ENCODE peak calls at places on chromosomes 7 and 10, in eight cellular contexts. A is CD4-positive, alpha-beta T cell; L is mesenchymal stem cell; I is ovary; T is GM23248; Y is CD8-positive, alpha-beta memory T cell; P is CD8-positive, alpha-beta T cell; W is A673. B is an unnamed sample. For H3K9me3, the result is how much of the 10 kb centered on the place peaks cover.

GRCh38 chr10:91389636-91390512 is 20.3 kb upstream of the HECTD2 start:
- DNase-seq in A (no peak), L (peak), I (no peak), T (peak), Y (peak), P (no peak), W (peak), B (no peak)

GRCh38 chr7:143015926-143016490 is 10.9 kb downstream of the OR9A2 start:
- DNase-seq in A (no peak), L (no peak), I (no peak), T (peak), Y (no peak), P (no peak), W (no peak), B (no peak)

GRCh38 chr7:109956916-109957315 is 1134.0 kb upstream of the LRRN3 start:
- DNase-seq in A (no peak), L (no peak), I (no peak), T (no peak), Y (no peak), P (no peak), W (no peak), B (no peak)

GRCh38 chr7:80622531-80622930 is 15.9 kb upstream of the CD36 start:
- DNase-seq in A (no peak), L (peak), I (no peak), T (peak), Y (no peak), P (no peak), W (no peak), B (no peak)

GRCh38 chr7:112938895-112939588 is 147.6 kb downstream of the GPR85 start:
- DNase-seq in A (no peak), L (peak), I (no peak), T (peak), Y (no peak), P (peak), W (peak), B (no peak)

GRCh38 chr7:86937499-86937898 is 122.0 kb downstream of the ELAPOR2 start:
- DNase-seq in A (no peak), L (no peak), I (no peak), T (peak), Y (no peak), P (no peak), W (peak), B (no peak)

GRCh38 chr7:42237162-42237821 is at the start of gene GLI3:
- DNase-seq in A (no peak), L (peak), I (peak), T (peak), Y (no peak), P (no peak), W (peak), B (no peak)

GRCh38 chr10:125217986-125218675 is 57.8 kb upstream of the CTBP2 start:
- DNase-seq in A (no peak), L (no peak), I (no peak), T (peak), Y (no peak), P (no peak), W (no peak), B (no peak)

GRCh38 chr10:116122664-116123063 is 150.3 kb downstream of the GFRA1 start:
- DNase-seq in A (no peak), L (no peak), I (no peak), T (no peak), Y (no peak), P (no peak), W (no peak), B (no peak)

GRCh38 chr10:51530540-51530939 is 168.9 kb downstream of the CSTF2T start:
- DNase-seq in A (no peak), L (no peak), I (no peak), T (no peak), Y (no peak), P (no peak), W (no peak), B (no peak)

GRCh38 chr10:101442456-101442800 is 88.5 kb downstream of the BTRC start:
- DNase-seq in A (no peak), L (no peak), I (no peak), T (no peak), Y (no peak), P (no peak), W (no peak), B (no peak)

GRCh38 chr7:5567810-5568209 is 144.2 kb upstream of the TNRC18 start:
- DNase-seq in A (no peak), L (peak), I (no peak), T (no peak), Y (no peak), P (no peak), W (peak), B (no peak)

GRCh38 chr10:112896273-112896672 is 53.8 kb upstream of the TCF7L2 start:
- DNase-seq in A (no peak), L (no peak), I (no peak), T (no peak), Y (no peak), P (no peak), W (no peak), B (no peak)

GRCh38 chr7:158375034-158375433 is 212.6 kb downstream of the PTPRN2 start:
- DNase-seq in A (no peak), L (no peak), I (no peak), T (no peak), Y (no peak), P (no peak), W (no peak), B (no peak)
- H3K9me3 ChIP-seq in A (under half), L (under half), I (under half), T (under half), Y (under half), P (under half), W (under half), B (under half)

DNA sequence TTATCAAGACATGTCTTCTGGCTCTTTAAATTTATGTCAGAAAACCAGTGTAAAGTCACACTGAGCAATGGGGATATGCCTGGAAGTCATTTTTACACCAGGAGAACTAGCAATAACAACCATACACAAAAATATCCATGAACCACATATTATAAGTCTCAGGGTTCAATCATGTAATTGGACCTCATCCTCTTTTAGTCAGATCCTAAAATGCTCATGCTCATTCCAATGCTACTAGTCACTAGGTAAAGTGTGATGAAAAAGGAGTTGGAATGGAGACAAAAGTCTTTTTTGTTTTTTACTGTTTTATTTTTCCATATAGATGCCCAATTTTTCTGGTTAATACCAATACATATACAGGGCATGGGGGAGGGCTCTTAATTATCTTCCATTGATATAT is 306.1 kb downstream of the DGKB start:
- DNase-seq in A (no peak), L (no peak), I (no peak), T (peak), Y (no peak), P (no peak), W (no peak), B (no peak)
- H3K9me3 ChIP-seq in A (under half), L (under half), I (under half), T (under half), Y (under half), P (under half), W (under half), B (under half)

DNA sequence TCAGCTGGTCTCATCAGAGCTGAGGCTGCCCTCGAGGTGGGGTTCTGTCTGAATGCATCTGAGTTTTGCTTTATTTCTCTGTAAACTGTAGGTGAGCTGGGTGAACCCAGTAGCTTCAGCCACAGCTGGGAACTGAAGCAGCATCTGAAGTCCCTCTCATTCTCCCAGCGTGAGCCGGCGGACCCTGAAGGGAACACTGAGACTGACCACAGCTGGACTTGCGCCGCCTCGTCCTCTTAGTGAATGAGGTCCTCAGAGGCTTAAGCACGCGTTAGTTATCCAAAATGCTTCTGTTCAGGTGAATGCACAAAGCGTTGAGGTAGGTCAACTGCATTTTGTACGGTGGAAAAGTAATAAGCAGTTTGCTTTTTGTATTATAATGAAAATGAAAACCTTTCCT is 76.6 kb downstream of the AMZ1 start:
- DNase-seq in A (no peak), L (no peak), I (no peak), T (no peak), Y (no peak), P (no peak), W (no peak), B (no peak)
- H3K9me3 ChIP-seq in A (under half), L (under half), I (under half), T (under half), Y (under half), P (under half), W (under half), B (under half)

GRCh38 chr10:130656187-130656575 is 520.0 kb downstream of the GLRX3 start:
- DNase-seq in A (no peak), L (no peak), I (no peak), T (no peak), Y (no peak), P (no peak), W (no peak), B (no peak)

GRCh38 chr10:130654726-130655125 is 518.5 kb downstream of the GLRX3 start:
- DNase-seq in A (no peak), L (no peak), I (no peak), T (no peak), Y (no peak), P (no peak), W (no peak), B (no peak)

GRCh38 chr10:130652964-130653578 is 516.9 kb downstream of the GLRX3 start:
- DNase-seq in A (no peak), L (no peak), I (no peak), T (no peak), Y (no peak), P (no peak), W (no peak), B (no peak)

GRCh38 chr10:130656582-130657133 is 520.5 kb downstream of the GLRX3 start:
- DNase-seq in A (no peak), L (no peak), I (no peak), T (no peak), Y (no peak), P (no peak), W (no peak), B (no peak)

GRCh38 chr10:130655313-130656186 is 519.4 kb downstream of the GLRX3 start:
- DNase-seq in A (no peak), L (no peak), I (no peak), T (no peak), Y (no peak), P (no peak), W (no peak), B (no peak)
- H3K9me3 ChIP-seq in A (under half), L (under half), I (under half), T (under half), Y (under half), P (under half), W (under half), B (under half)

DNA sequence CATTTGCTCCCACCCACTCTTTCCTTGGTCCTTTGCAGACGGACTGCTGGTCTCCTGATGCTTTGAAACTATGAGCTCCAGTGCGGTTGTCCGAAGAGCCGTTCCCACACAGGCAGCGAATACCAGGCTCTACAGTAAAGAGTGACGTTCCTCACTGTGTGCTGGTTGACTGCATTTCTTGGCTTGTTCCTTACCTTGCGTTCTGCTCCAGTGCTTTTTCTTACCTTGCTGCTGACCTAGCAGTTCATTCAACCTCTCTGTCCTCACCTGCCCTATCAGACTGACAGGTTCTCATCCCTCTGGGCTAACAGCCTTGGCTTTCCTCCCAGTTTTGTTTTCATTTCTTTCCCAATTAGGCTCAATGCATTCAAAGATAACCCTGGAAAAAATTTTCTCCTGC is 214.8 kb downstream of the TMEM178B start:
- DNase-seq in A (no peak), L (no peak), I (no peak), T (no peak), Y (no peak), P (no peak), W (no peak), B (no peak)
- H3K9me3 ChIP-seq in A (under half), L (under half), I (under half), T (under half), Y (under half), P (under half), W (under half), B (under half)

GRCh38 chr7:128959296-128959695 is 21.6 kb downstream of the IRF5 start:
- DNase-seq in A (no peak), L (no peak), I (no peak), T (no peak), Y (no peak), P (no peak), W (no peak), B (no peak)

GRCh38 chr7:128961030-128961659 is 23.4 kb downstream of the IRF5 start:
- DNase-seq in A (no peak), L (no peak), I (no peak), T (peak), Y (no peak), P (no peak), W (no peak), B (no peak)

GRCh38 chr7:128962837-128963236 is 25.1 kb downstream of the IRF5 start:
- DNase-seq in A (no peak), L (no peak), I (no peak), T (no peak), Y (no peak), P (no peak), W (no peak), B (no peak)

GRCh38 chr7:128957613-128958012 is 19.9 kb downstream of the IRF5 start:
- DNase-seq in A (no peak), L (no peak), I (no peak), T (no peak), Y (no peak), P (no peak), W (no peak), B (no peak)

GRCh38 chr7:128963327-128963757 is 25.6 kb downstream of the IRF5 start:
- DNase-seq in A (no peak), L (peak), I (no peak), T (peak), Y (no peak), P (no peak), W (peak), B (no peak)
- H3K9me3 ChIP-seq in A (under half), L (under half), I (under half), T (under half), Y (under half), P (under half), W (under half), B (under half)

GRCh38 chr7:157513162-157513621 is 176.4 kb downstream of the DNAJB6 start:
- DNase-seq in A (no peak), L (no peak), I (no peak), T (no peak), Y (no peak), P (peak), W (no peak), B (no peak)
- H3K9me3 ChIP-seq in A (under half), L (under half), I (under half), T (under half), Y (under half), P (under half), W (under half), B (under half)

DNA sequence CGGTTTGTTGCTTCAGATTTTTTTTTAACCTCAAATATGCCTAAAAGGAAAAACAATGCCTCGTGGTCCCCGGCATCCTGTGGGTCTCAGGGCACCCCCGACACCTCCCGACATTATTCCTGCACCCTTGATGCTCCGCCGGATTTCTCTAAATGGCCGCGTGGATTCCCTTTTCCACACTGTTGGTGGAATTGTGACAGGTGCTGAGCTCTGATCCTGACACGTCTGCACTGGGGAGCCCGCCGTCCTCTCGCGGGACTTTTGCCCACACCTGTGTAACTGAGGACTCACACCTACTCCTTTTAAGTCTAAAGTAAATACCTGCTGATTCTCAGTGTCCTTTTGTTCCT is 568.0 kb downstream of the DNAJB6 start:
- DNase-seq in A (no peak), L (no peak), I (no peak), T (no peak), Y (no peak), P (no peak), W (no peak), B (no peak)
- H3K9me3 ChIP-seq in A (under half), L (under half), I (under half), T (under half), Y (under half), P (under half), W (under half), B (under half)

B was measured in T-helper 17 cell.